ENCODE peak calls at places on chromosomes 1 and 21, in seven cellular contexts. P is neural progenitor cell, B is heart left ventricle, W is upper lobe of right lung, N is fibroblast of lung, A is cardiac muscle cell, M is lower lobe of right lung. V is an unnamed sample.
A peak's percentile ranks its signal among the peaks of the same experiment; 100 is the strongest.

GRCh38 chr1:176802316-176802715 is 339.3 kb downstream of the PAPPA2 start:
- DNase-seq in M (no peak), A (no peak), W (no peak), P (no peak), B (no peak), N (no peak), V (no peak)

GRCh38 chr1:167090289-167090942 is at the start of gene GPA33:
- DNase-seq in P (no peak), N (no peak), A (no peak), B (no peak), M (no peak), W (no peak), V (no peak)

GRCh38 chr1:8463144-8463927 is 145.4 kb downstream of the SLC45A1 start:
- DNase-seq in W (no peak), M (no peak), N (peak; percentile 88), P (no peak), A (peak; percentile 88), B (peak; percentile 66), V (no peak)

GRCh38 chr1:218380125-218380977 is 35.2 kb downstream of the TGFB2 start:
- DNase-seq in N (peak; percentile 34), B (peak; percentile 24), W (no peak), P (no peak), M (peak; percentile 59), A (peak; percentile 67), V (no peak)

GRCh38 chr1:166905930-166906329 is 29.9 kb upstream of the TADA1 start:
- DNase-seq in A (peak; percentile 32), M (no peak), P (no peak), W (no peak), N (no peak), B (no peak), V (no peak)

GRCh38 chr1:212513586-212513985 is 80.9 kb downstream of the NENF start:
- DNase-seq in A (no peak), B (no peak), M (no peak), N (no peak), W (no peak), P (no peak), V (no peak)

GRCh38 chr1:1527092-1527816 is 13.2 kb downstream of the TMEM240 start:
- DNase-seq in M (no peak), A (no peak), P (no peak), W (no peak), N (no peak), B (no peak), V (no peak)

GRCh38 chr1:46522184-46522968 is 29.1 kb downstream of the KNCN start:
- DNase-seq in P (peak; percentile 39), N (peak; percentile 71), B (no peak), M (peak; percentile 79), W (peak; percentile 82), A (peak; percentile 95), V (peak; percentile 67)

GRCh38 chr21:32336711-32337110 is 38.1 kb downstream of the MRAP start:
- DNase-seq in M (no peak), P (no peak), B (no peak), N (no peak), W (no peak), A (peak; percentile 13), V (no peak)

GRCh38 chr1:119547805-119548204 is 40.8 kb downstream of the HSD3B1 start:
- DNase-seq in N (no peak), A (no peak), B (no peak), P (no peak), M (no peak), W (no peak), V (no peak)

GRCh38 chr1:89643577-89643976 is 10.7 kb downstream of the LRRC8C start:
- DNase-seq in A (no peak), P (no peak), M (no peak), N (no peak), B (no peak), W (no peak), V (no peak)

GRCh38 chr1:156945881-156946661 is 25.6 kb downstream of the LRRC71 start:
- DNase-seq in P (no peak), N (no peak), A (no peak), B (no peak), M (no peak), W (no peak), V (no peak)

GRCh38 chr21:46181436-46181835 is 2.8 kb downstream of the SPATC1L start:
- DNase-seq in A (no peak), W (no peak), P (no peak), B (no peak), N (no peak), M (no peak), V (no peak)

GRCh38 chr1:219792337-219793021 is 135.9 kb downstream of the SLC30A10 start:
- DNase-seq in M (no peak), N (peak; percentile 50), A (peak; percentile 73), P (no peak), W (no peak), B (no peak), V (no peak)

GRCh38 chr1:65393345-65393744 is 27.1 kb upstream of the LEPR start:
- DNase-seq in B (no peak), A (peak; percentile 10), M (no peak), P (no peak), W (no peak), N (peak; percentile 4), V (no peak)

GRCh38 chr1:150235436-150235851 is 468 bp downstream of the ANP32E start:
- DNase-seq in P (peak; percentile 24), N (no peak), W (no peak), M (no peak), B (peak; percentile 21), A (no peak), V (no peak)

GRCh38 chr1:33624991-33625870 is 152.8 kb downstream of the ZSCAN20 start:
- DNase-seq in N (no peak), P (no peak), B (no peak), M (no peak), W (no peak), A (no peak), V (no peak)

GRCh38 chr1:157289424-157290105 is 151.4 kb upstream of the ETV3 start:
- DNase-seq in N (no peak), W (no peak), B (no peak), M (no peak), P (no peak), A (no peak), V (no peak)

GRCh38 chr1:44537538-44537937 is 132.5 kb downstream of the RNF220 start:
- DNase-seq in B (no peak), W (no peak), M (no peak), P (no peak), N (no peak), A (no peak), V (no peak)

GRCh38 chr1:65425697-65426096 is 5.2 kb downstream of the LEPR start:
- DNase-seq in N (peak; percentile 44), M (no peak), P (peak; percentile 18), A (peak; percentile 90), W (no peak), B (no peak), V (peak; percentile 44)

GRCh38 chr21:44710756-44711326 is 531 bp downstream of the TSPEAR start:
- DNase-seq in P (peak; percentile 30), M (no peak), B (no peak), A (no peak), W (peak; percentile 65), N (no peak), V (no peak)

GRCh38 chr1:206469411-206469932 is 804 bp upstream of the IKBKE start:
- DNase-seq in B (no peak), A (no peak), W (no peak), P (no peak), M (no peak), N (no peak), V (no peak)

GRCh38 chr1:28601696-28602095 is 9.6 kb downstream of the RAB42 start:
- DNase-seq in W (no peak), B (no peak), A (peak; percentile 84), N (peak; percentile 93), M (no peak), P (no peak), V (no peak)

GRCh38 chr1:218865591-218865990 is 308.1 kb upstream of the LYPLAL1 start:
- DNase-seq in B (no peak), M (no peak), W (no peak), N (peak; percentile 34), A (peak; percentile 81), P (no peak), V (no peak)

GRCh38 chr1:203084588-203085527 is 954 bp downstream of the MYOG start:
- DNase-seq in B (no peak), P (peak; percentile 50), N (no peak), M (no peak), A (no peak), W (no peak), V (no peak)

GRCh38 chr1:184624051-184624450 is 130.6 kb downstream of the EDEM3 start:
- DNase-seq in P (no peak), M (no peak), A (no peak), N (no peak), B (no peak), W (no peak), V (no peak)
- H3K4me1 ChIP-seq in P (peaks cover 4% of the 10 kb centered on the region), M (peaks cover 29% of the 10 kb centered on the region), A (peaks cover 11% of the 10 kb centered on the region), N (peaks cover 22% of the 10 kb centered on the region), B (peaks cover 70% of the 10 kb centered on the region), W (peaks cover 21% of the 10 kb centered on the region), V (no peaks in the 10 kb centered on the region)

DNA sequence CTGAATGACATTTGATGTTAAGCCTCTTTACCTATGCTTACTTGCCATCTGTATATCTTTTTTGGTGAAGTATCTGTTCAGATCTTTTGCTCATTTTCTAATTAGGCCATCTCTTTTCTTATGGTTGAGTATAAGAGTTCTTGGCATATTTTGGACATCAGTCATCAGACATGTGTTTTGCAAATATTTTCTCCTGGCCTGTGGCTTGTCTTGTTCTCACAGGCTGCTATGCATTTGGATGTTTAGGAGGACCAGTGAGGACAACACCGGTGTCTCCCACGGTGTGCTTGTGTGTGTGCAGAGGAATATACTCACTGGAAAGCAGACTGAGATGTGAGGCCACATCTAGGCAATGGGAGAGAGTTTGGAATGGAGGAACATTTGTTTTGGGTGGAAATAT is 87.1 kb upstream of the LYST start:
- DNase-seq in B (no peak), P (no peak), N (peak; percentile 77), A (peak; percentile 75), M (no peak), W (no peak), V (no peak)
- H3K4me1 ChIP-seq in B (peaks cover 2% of the 10 kb centered on the region), P (peaks cover 5% of the 10 kb centered on the region), N (no peaks in the 10 kb centered on the region), A (no peaks in the 10 kb centered on the region), M (peaks cover 24% of the 10 kb centered on the region), W (peaks cover 15% of the 10 kb centered on the region), V (no peaks in the 10 kb centered on the region)

DNA sequence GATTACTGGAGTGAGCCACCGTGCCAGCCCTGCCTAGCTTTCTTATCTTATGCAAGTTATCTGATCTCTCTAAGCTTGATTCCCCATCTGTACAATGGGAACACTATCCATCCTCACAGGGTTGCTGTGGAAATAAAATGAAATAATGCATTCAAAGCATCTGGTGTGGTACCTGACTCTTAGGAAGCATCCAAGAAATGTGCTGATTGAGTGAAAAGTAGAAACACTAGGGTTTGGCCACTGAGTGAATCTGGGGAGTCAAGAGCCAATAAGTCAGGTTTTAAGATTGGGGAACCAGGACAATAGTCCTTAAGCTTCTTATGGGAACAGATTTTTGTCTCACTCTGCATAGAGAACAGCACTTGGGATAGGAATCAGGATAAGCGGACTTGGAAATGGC is 3.5 kb downstream of the PAFAH2 start:
- DNase-seq in W (no peak), P (no peak), B (no peak), M (no peak), A (no peak), N (no peak), V (no peak)
- H3K4me1 ChIP-seq in W (peaks cover 28% of the 10 kb centered on the region), P (peaks cover 19% of the 10 kb centered on the region), B (peaks cover 46% of the 10 kb centered on the region), M (peaks cover 43% of the 10 kb centered on the region), A (peaks cover 32% of the 10 kb centered on the region), N (peaks cover 5% of the 10 kb centered on the region), V (peaks cover 14% of the 10 kb centered on the region)

DNA sequence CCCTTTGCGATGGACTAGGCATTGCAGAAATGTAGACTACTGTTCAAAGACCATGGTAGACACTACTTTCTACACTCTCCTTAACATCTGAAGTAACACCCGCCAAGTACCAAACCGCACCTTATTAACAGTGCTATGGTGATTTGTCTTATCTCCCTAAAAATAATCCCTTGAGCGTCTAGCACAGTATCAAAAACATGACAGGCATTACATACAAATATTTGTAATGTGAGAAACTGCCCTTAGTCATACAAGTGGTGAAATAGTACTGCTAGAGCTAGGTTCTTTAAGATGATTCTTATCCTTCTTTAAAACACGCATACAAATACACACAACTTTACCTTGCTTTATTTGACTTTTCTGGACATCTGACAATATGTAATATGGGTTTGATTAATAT is 27.2 kb downstream of the PUM1 start:
- DNase-seq in P (no peak), A (peak; percentile 42), M (no peak), B (no peak), W (no peak), N (peak; percentile 55), V (no peak)
- H3K4me1 ChIP-seq in P (no peaks in the 10 kb centered on the region), A (peaks cover 9% of the 10 kb centered on the region), M (peaks cover 33% of the 10 kb centered on the region), B (peaks cover 51% of the 10 kb centered on the region), W (peaks cover 26% of the 10 kb centered on the region), N (peaks cover 12% of the 10 kb centered on the region), V (peaks cover 18% of the 10 kb centered on the region)